ENCODE peak calls at places on chromosomes 5 and 9, in eight cellular contexts. One of them, this sample, is unnamed.

GRCh38 chr5:80369521-80369920 is 38.3 kb upstream of the ZFYVE16 start:
- DNase-seq in astrocyte of the cerebellum: no peak
- DNase-seq in bronchial epithelial cell: no peak
- DNase-seq in MCF 10A: no peak
- DNase-seq in Calu3: no peak
- DNase-seq in kidney epithelial cell: no peak
- DNase-seq in GM23338: no peak
- DNase-seq in heart right ventricle: no peak
- DNase-seq in this sample: no peak

GRCh38 chr5:93596676-93597441 is 13.8 kb downstream of the NR2F1 start:
- DNase-seq in heart right ventricle: no peak
- DNase-seq in bronchial epithelial cell: no peak
- DNase-seq in MCF 10A: peak
- DNase-seq in Calu3: peak
- DNase-seq in kidney epithelial cell: no peak
- DNase-seq in GM23338: peak
- DNase-seq in astrocyte of the cerebellum: no peak
- DNase-seq in this sample: peak

GRCh38 chr5:94021246-94021645 is 279.8 kb upstream of the POU5F2 start:
- DNase-seq in GM23338: no peak
- DNase-seq in astrocyte of the cerebellum: peak
- DNase-seq in bronchial epithelial cell: peak
- DNase-seq in heart right ventricle: no peak
- DNase-seq in Calu3: peak
- DNase-seq in kidney epithelial cell: peak
- DNase-seq in MCF 10A: peak
- DNase-seq in this sample: no peak

GRCh38 chr9:16626577-16627130 is 243.8 kb downstream of the BNC2 start:
- DNase-seq in heart right ventricle: no peak
- DNase-seq in Calu3: peak
- DNase-seq in astrocyte of the cerebellum: peak
- DNase-seq in MCF 10A: peak
- DNase-seq in GM23338: peak
- DNase-seq in kidney epithelial cell: peak
- DNase-seq in bronchial epithelial cell: peak
- DNase-seq in this sample: no peak

GRCh38 chr9:128098936-128099931 is 28.3 kb downstream of the PTGES2 start:
- DNase-seq in astrocyte of the cerebellum: no peak
- DNase-seq in bronchial epithelial cell: no peak
- DNase-seq in GM23338: no peak
- DNase-seq in Calu3: no peak
- DNase-seq in kidney epithelial cell: no peak
- DNase-seq in heart right ventricle: no peak
- DNase-seq in MCF 10A: no peak
- DNase-seq in this sample: no peak

GRCh38 chr5:112918679-112919078 is 3.3 kb downstream of the REEP5 start:
- DNase-seq in bronchial epithelial cell: no peak
- DNase-seq in kidney epithelial cell: peak
- DNase-seq in astrocyte of the cerebellum: no peak
- DNase-seq in Calu3: no peak
- DNase-seq in heart right ventricle: no peak
- DNase-seq in MCF 10A: no peak
- DNase-seq in GM23338: no peak
- DNase-seq in this sample: no peak

GRCh38 chr5:178180141-178180863 is 6.9 kb downstream of the GMCL2 start:
- DNase-seq in kidney epithelial cell: no peak
- DNase-seq in bronchial epithelial cell: no peak
- DNase-seq in astrocyte of the cerebellum: no peak
- DNase-seq in MCF 10A: no peak
- DNase-seq in GM23338: peak
- DNase-seq in heart right ventricle: no peak
- DNase-seq in Calu3: no peak
- DNase-seq in this sample: no peak

GRCh38 chr5:56440871-56441740 is 208.0 kb upstream of the ANKRD55 start:
- DNase-seq in Calu3: peak
- DNase-seq in bronchial epithelial cell: peak
- DNase-seq in GM23338: no peak
- DNase-seq in kidney epithelial cell: peak
- DNase-seq in heart right ventricle: no peak
- DNase-seq in MCF 10A: peak
- DNase-seq in astrocyte of the cerebellum: peak
- DNase-seq in this sample: no peak

GRCh38 chr9:129923589-129923988 is 88.3 kb downstream of the USP20 start:
- DNase-seq in MCF 10A: no peak
- DNase-seq in astrocyte of the cerebellum: no peak
- DNase-seq in bronchial epithelial cell: no peak
- DNase-seq in heart right ventricle: no peak
- DNase-seq in kidney epithelial cell: no peak
- DNase-seq in Calu3: no peak
- DNase-seq in GM23338: no peak
- DNase-seq in this sample: no peak

GRCh38 chr9:98047002-98047401 is 9.5 kb upstream of the NANS start:
- DNase-seq in bronchial epithelial cell: no peak
- DNase-seq in kidney epithelial cell: no peak
- DNase-seq in MCF 10A: no peak
- DNase-seq in Calu3: no peak
- DNase-seq in heart right ventricle: no peak
- DNase-seq in astrocyte of the cerebellum: no peak
- DNase-seq in GM23338: no peak
- DNase-seq in this sample: no peak

GRCh38 chr5:126334755-126335154 is 88.5 kb upstream of the GRAMD2B start:
- DNase-seq in bronchial epithelial cell: no peak
- DNase-seq in MCF 10A: no peak
- DNase-seq in GM23338: no peak
- DNase-seq in Calu3: no peak
- DNase-seq in heart right ventricle: no peak
- DNase-seq in astrocyte of the cerebellum: no peak
- DNase-seq in kidney epithelial cell: no peak
- DNase-seq in this sample: no peak

GRCh38 chr5:126015244-126016054 is 407.8 kb upstream of the GRAMD2B start:
- DNase-seq in kidney epithelial cell: peak
- DNase-seq in MCF 10A: peak
- DNase-seq in heart right ventricle: no peak
- DNase-seq in Calu3: no peak
- DNase-seq in bronchial epithelial cell: peak
- DNase-seq in GM23338: no peak
- DNase-seq in astrocyte of the cerebellum: peak
- DNase-seq in this sample: no peak

GRCh38 chr9:109166771-109167601 is at the start of gene FRRS1L:
- DNase-seq in MCF 10A: no peak
- DNase-seq in Calu3: no peak
- DNase-seq in heart right ventricle: no peak
- DNase-seq in GM23338: peak
- DNase-seq in astrocyte of the cerebellum: no peak
- DNase-seq in bronchial epithelial cell: no peak
- DNase-seq in kidney epithelial cell: no peak
- DNase-seq in this sample: peak

GRCh38 chr9:104900324-104900723 is 27.6 kb downstream of the ABCA1 start:
- DNase-seq in MCF 10A: no peak
- DNase-seq in Calu3: no peak
- DNase-seq in GM23338: no peak
- DNase-seq in heart right ventricle: no peak
- DNase-seq in bronchial epithelial cell: no peak
- DNase-seq in kidney epithelial cell: no peak
- DNase-seq in astrocyte of the cerebellum: no peak
- DNase-seq in this sample: no peak

GRCh38 chr9:132166599-132166998 is 4.7 kb downstream of the NTNG2 start:
- DNase-seq in astrocyte of the cerebellum: no peak
- DNase-seq in heart right ventricle: no peak
- DNase-seq in kidney epithelial cell: no peak
- DNase-seq in GM23338: peak
- DNase-seq in bronchial epithelial cell: no peak
- DNase-seq in MCF 10A: no peak
- DNase-seq in Calu3: no peak
- DNase-seq in this sample: no peak
- TF ChIP-seq CTCF in astrocyte of the cerebellum: no peak
- TF ChIP-seq CTCF in heart right ventricle: no peak
- TF ChIP-seq CTCF in kidney epithelial cell: peak
- TF ChIP-seq CTCF in GM23338: peak
- TF ChIP-seq CTCF in bronchial epithelial cell: peak
- TF ChIP-seq CTCF in MCF 10A: peak
- TF ChIP-seq CTCF in Calu3: no peak
- TF ChIP-seq CTCF in this sample: peak

GRCh38 chr9:133768859-133769510 is 30.8 kb upstream of the SARDH start:
- DNase-seq in astrocyte of the cerebellum: no peak
- DNase-seq in GM23338: peak
- DNase-seq in Calu3: no peak
- DNase-seq in kidney epithelial cell: no peak
- DNase-seq in bronchial epithelial cell: no peak
- DNase-seq in heart right ventricle: no peak
- DNase-seq in MCF 10A: no peak
- DNase-seq in this sample: no peak
- TF ChIP-seq CTCF in astrocyte of the cerebellum: no peak
- TF ChIP-seq CTCF in GM23338: peak
- TF ChIP-seq CTCF in Calu3: no peak
- TF ChIP-seq CTCF in kidney epithelial cell: no peak
- TF ChIP-seq CTCF in bronchial epithelial cell: no peak
- TF ChIP-seq CTCF in heart right ventricle: no peak
- TF ChIP-seq CTCF in MCF 10A: no peak
- TF ChIP-seq CTCF in this sample: no peak

DNA sequence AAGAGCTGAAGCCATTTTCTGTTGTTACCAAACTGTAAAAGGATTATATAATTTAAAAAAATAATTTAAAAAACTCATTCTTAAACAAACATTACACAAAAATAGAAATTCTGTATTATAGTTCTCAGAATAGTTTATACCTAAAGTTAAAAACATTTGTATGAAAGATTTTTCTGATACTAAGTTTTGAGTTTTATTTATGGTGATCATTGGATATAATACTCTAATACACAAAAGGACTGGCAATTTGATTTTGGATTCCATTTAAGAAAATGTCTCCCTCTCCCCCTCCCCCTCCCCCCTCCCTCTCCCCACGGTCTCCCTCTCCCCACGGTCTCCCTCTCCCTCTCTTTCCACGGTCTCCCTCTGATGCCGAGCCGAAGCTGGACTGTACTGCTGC is 37.7 kb upstream of the PDCL start:
- DNase-seq in MCF 10A: no peak
- DNase-seq in heart right ventricle: no peak
- DNase-seq in bronchial epithelial cell: no peak
- DNase-seq in Calu3: no peak
- DNase-seq in kidney epithelial cell: no peak
- DNase-seq in GM23338: no peak
- DNase-seq in astrocyte of the cerebellum: no peak
- DNase-seq in this sample: no peak
- TF ChIP-seq CTCF in MCF 10A: no peak
- TF ChIP-seq CTCF in heart right ventricle: no peak
- TF ChIP-seq CTCF in bronchial epithelial cell: no peak
- TF ChIP-seq CTCF in Calu3: no peak
- TF ChIP-seq CTCF in kidney epithelial cell: no peak
- TF ChIP-seq CTCF in GM23338: no peak
- TF ChIP-seq CTCF in astrocyte of the cerebellum: no peak
- TF ChIP-seq CTCF in this sample: no peak

GRCh38 chr9:15606667-15607472 is 54.0 kb downstream of the CCDC171 start:
- DNase-seq in bronchial epithelial cell: peak
- DNase-seq in heart right ventricle: no peak
- DNase-seq in astrocyte of the cerebellum: peak
- DNase-seq in kidney epithelial cell: no peak
- DNase-seq in GM23338: peak
- DNase-seq in Calu3: peak
- DNase-seq in MCF 10A: peak
- DNase-seq in this sample: peak
- TF ChIP-seq CTCF in bronchial epithelial cell: peak
- TF ChIP-seq CTCF in heart right ventricle: peak
- TF ChIP-seq CTCF in astrocyte of the cerebellum: peak
- TF ChIP-seq CTCF in kidney epithelial cell: peak
- TF ChIP-seq CTCF in GM23338: peak
- TF ChIP-seq CTCF in Calu3: peak
- TF ChIP-seq CTCF in MCF 10A: peak
- TF ChIP-seq CTCF in this sample: peak

GRCh38 chr9:133995012-133995896 is 3.1 kb upstream of the VAV2 start:
- DNase-seq in astrocyte of the cerebellum: no peak
- DNase-seq in MCF 10A: peak
- DNase-seq in bronchial epithelial cell: no peak
- DNase-seq in Calu3: peak
- DNase-seq in GM23338: peak
- DNase-seq in kidney epithelial cell: no peak
- DNase-seq in heart right ventricle: no peak
- DNase-seq in this sample: no peak
- TF ChIP-seq CTCF in astrocyte of the cerebellum: no peak
- TF ChIP-seq CTCF in MCF 10A: peak
- TF ChIP-seq CTCF in bronchial epithelial cell: peak
- TF ChIP-seq CTCF in Calu3: no peak
- TF ChIP-seq CTCF in GM23338: peak
- TF ChIP-seq CTCF in kidney epithelial cell: peak
- TF ChIP-seq CTCF in heart right ventricle: no peak
- TF ChIP-seq CTCF in this sample: peak

GRCh38 chr5:142597546-142598337 is 88.1 kb downstream of the FGF1 start:
- DNase-seq in Calu3: peak
- DNase-seq in GM23338: peak
- DNase-seq in astrocyte of the cerebellum: no peak
- DNase-seq in bronchial epithelial cell: peak
- DNase-seq in kidney epithelial cell: peak
- DNase-seq in MCF 10A: peak
- DNase-seq in heart right ventricle: no peak
- DNase-seq in this sample: no peak
- TF ChIP-seq CTCF in Calu3: peak
- TF ChIP-seq CTCF in GM23338: no peak
- TF ChIP-seq CTCF in astrocyte of the cerebellum: peak
- TF ChIP-seq CTCF in bronchial epithelial cell: no peak
- TF ChIP-seq CTCF in kidney epithelial cell: peak
- TF ChIP-seq CTCF in MCF 10A: peak
- TF ChIP-seq CTCF in heart right ventricle: no peak
- TF ChIP-seq CTCF in this sample: no peak

GRCh38 chr9:126561582-126561981 is 52.1 kb upstream of the LMX1B start:
- DNase-seq in heart right ventricle: no peak
- DNase-seq in astrocyte of the cerebellum: no peak
- DNase-seq in kidney epithelial cell: no peak
- DNase-seq in MCF 10A: peak
- DNase-seq in Calu3: no peak
- DNase-seq in bronchial epithelial cell: no peak
- DNase-seq in GM23338: no peak
- DNase-seq in this sample: no peak

GRCh38 chr9:126565336-126566128 is 48.2 kb upstream of the LMX1B start:
- DNase-seq in heart right ventricle: no peak
- DNase-seq in bronchial epithelial cell: no peak
- DNase-seq in kidney epithelial cell: no peak
- DNase-seq in GM23338: no peak
- DNase-seq in astrocyte of the cerebellum: no peak
- DNase-seq in MCF 10A: no peak
- DNase-seq in Calu3: no peak
- DNase-seq in this sample: no peak

GRCh38 chr9:126564128-126564527 is 49.6 kb upstream of the LMX1B start:
- DNase-seq in bronchial epithelial cell: no peak
- DNase-seq in Calu3: no peak
- DNase-seq in GM23338: no peak
- DNase-seq in heart right ventricle: no peak
- DNase-seq in astrocyte of the cerebellum: no peak
- DNase-seq in kidney epithelial cell: no peak
- DNase-seq in MCF 10A: no peak
- DNase-seq in this sample: no peak

GRCh38 chr9:126563556-126563955 is 50.2 kb upstream of the LMX1B start:
- DNase-seq in GM23338: no peak
- DNase-seq in astrocyte of the cerebellum: no peak
- DNase-seq in bronchial epithelial cell: no peak
- DNase-seq in kidney epithelial cell: no peak
- DNase-seq in heart right ventricle: no peak
- DNase-seq in MCF 10A: no peak
- DNase-seq in Calu3: no peak
- DNase-seq in this sample: no peak

GRCh38 chr9:126564716-126565115 is 49.0 kb upstream of the LMX1B start:
- DNase-seq in GM23338: peak
- DNase-seq in bronchial epithelial cell: no peak
- DNase-seq in astrocyte of the cerebellum: no peak
- DNase-seq in MCF 10A: no peak
- DNase-seq in kidney epithelial cell: no peak
- DNase-seq in Calu3: no peak
- DNase-seq in heart right ventricle: no peak
- DNase-seq in this sample: no peak
- TF ChIP-seq CTCF in GM23338: peak
- TF ChIP-seq CTCF in bronchial epithelial cell: no peak
- TF ChIP-seq CTCF in astrocyte of the cerebellum: no peak
- TF ChIP-seq CTCF in MCF 10A: peak
- TF ChIP-seq CTCF in kidney epithelial cell: peak
- TF ChIP-seq CTCF in Calu3: no peak
- TF ChIP-seq CTCF in heart right ventricle: no peak
- TF ChIP-seq CTCF in this sample: peak